ENCODE peak calls at places on chromosomes 5 and 9, in ten cellular contexts. S is fibroblast of mammary gland; K is LHCN-M2; Q is GM23248; Y is GM20000; M is activated CD4-positive, alpha-beta T cell treated with anti-CD3 and anti-CD28 coated beads for 48 hours; T is T-helper 2 cell; U is NCI-H1694 treated with DMSO at 0.1 percent for 48 hours; E is activated naive CD4-positive, alpha-beta T cell treated with anti-CD3 and anti-CD28 coated beads for 36 hours; L is left ventricle myocardium inferior. I is an unnamed sample.

GRCh38 chr5:142827934-142828576 is 57.9 kb downstream of the ARHGAP26 start:
- DNase-seq in S (peak), K (no peak), Q (peak), Y (no peak), M (no peak), T (no peak), U (no peak), E (no peak), L (no peak), I (no peak)

GRCh38 chr9:127263664-127264063 is 910 bp upstream of the GARNL3 start:
- DNase-seq in S (no peak), K (no peak), Q (no peak), Y (no peak), M (no peak), T (no peak), U (peak), E (no peak), L (no peak), I (no peak)

GRCh38 chr5:19625562-19625961 is 362.4 kb downstream of the CDH18 start:
- DNase-seq in S (no peak), K (no peak), Q (no peak), Y (no peak), M (no peak), T (no peak), U (no peak), E (no peak), L (no peak), I (no peak)

GRCh38 chr9:71249729-71250317 is 128.4 kb upstream of the TRPM3 start:
- DNase-seq in S (peak), K (peak), Q (peak), Y (peak), M (no peak), T (no peak), U (peak), E (no peak), L (no peak), I (no peak)

GRCh38 chr5:40958811-40959210 is 49.5 kb downstream of the C7 start:
- DNase-seq in S (no peak), K (no peak), Q (no peak), Y (no peak), M (no peak), T (no peak), U (no peak), E (no peak), L (no peak), I (no peak)

GRCh38 chr9:129879991-129880653 is 44.9 kb downstream of the USP20 start:
- DNase-seq in S (no peak), K (no peak), Q (no peak), Y (no peak), M (no peak), T (no peak), U (no peak), E (no peak), L (no peak), I (no peak)

GRCh38 chr9:135474915-135475314 is 4.7 kb upstream of the PPP1R26 start:
- DNase-seq in S (no peak), K (no peak), Q (peak), Y (no peak), M (peak), T (no peak), U (peak), E (peak), L (no peak), I (no peak)

GRCh38 chr5:139251281-139251687 is 42.3 kb upstream of the MATR3 start:
- DNase-seq in S (peak), K (no peak), Q (no peak), Y (peak), M (peak), T (no peak), U (no peak), E (peak), L (no peak), I (peak)

GRCh38 chr5:174455301-174455700 is 269.1 kb upstream of the MSX2 start:
- DNase-seq in S (no peak), K (no peak), Q (no peak), Y (no peak), M (no peak), T (no peak), U (no peak), E (no peak), L (no peak), I (no peak)

GRCh38 chr9:694499-695154 is 146.9 kb upstream of the DMRT1 start:
- DNase-seq in S (peak), K (peak), Q (peak), Y (no peak), M (no peak), T (no peak), U (no peak), E (no peak), L (peak), I (no peak)

GRCh38 chr5:10250804-10251276 is 760 bp downstream of the CCT5 start:
- DNase-seq in S (peak), K (no peak), Q (peak), Y (peak), M (peak), T (no peak), U (no peak), E (peak), L (no peak), I (no peak)

GRCh38 chr5:133926960-133927615 is 41.3 kb downstream of the C5orf15 start:
- DNase-seq in S (peak), K (no peak), Q (no peak), Y (no peak), M (no peak), T (no peak), U (peak), E (no peak), L (no peak), I (no peak)

GRCh38 chr5:138033916-138034315 is 1.0 kb upstream of the FAM13B start:
- DNase-seq in S (peak), K (peak), Q (peak), Y (no peak), M (no peak), T (no peak), U (no peak), E (no peak), L (no peak), I (no peak)

GRCh38 chr5:71693828-71694427 is 25.1 kb upstream of the CARTPT start:
- DNase-seq in S (no peak), K (no peak), Q (no peak), Y (no peak), M (no peak), T (no peak), U (no peak), E (no peak), L (no peak), I (no peak)

GRCh38 chr5:98975682-98976407 is 47.0 kb upstream of the CHD1 start:
- DNase-seq in S (no peak), K (no peak), Q (no peak), Y (no peak), M (no peak), T (no peak), U (no peak), E (no peak), L (no peak), I (no peak)

GRCh38 chr5:64301566-64301965 is 135.9 kb downstream of the RNF180 start:
- DNase-seq in S (peak), K (peak), Q (no peak), Y (no peak), M (no peak), T (no peak), U (no peak), E (no peak), L (no peak), I (no peak)

GRCh38 chr9:23621924-23622323 is 204.1 kb downstream of the ELAVL2 start:
- DNase-seq in S (no peak), K (no peak), Q (no peak), Y (no peak), M (no peak), T (no peak), U (no peak), E (no peak), L (no peak), I (no peak)

GRCh38 chr5:62605638-62606037 is 27.0 kb downstream of the LRRC70 start:
- DNase-seq in S (no peak), K (no peak), Q (no peak), Y (no peak), M (no peak), T (no peak), U (no peak), E (no peak), L (no peak), I (no peak)

GRCh38 chr9:82584349-82584846 is 478.5 kb downstream of the RASEF start:
- DNase-seq in S (no peak), K (peak), Q (peak), Y (no peak), M (no peak), T (no peak), U (no peak), E (no peak), L (no peak), I (no peak)

GRCh38 chr9:38067611-38067891 is 1.5 kb downstream of the SHB start:
- DNase-seq in S (no peak), K (no peak), Q (peak), Y (no peak), M (no peak), T (no peak), U (no peak), E (no peak), L (peak), I (no peak)

GRCh38 chr9:91433180-91433579 is 9.5 kb upstream of the NFIL3 start:
- DNase-seq in S (peak), K (peak), Q (peak), Y (peak), M (no peak), T (no peak), U (no peak), E (peak), L (no peak), I (no peak)

GRCh38 chr5:59042683-59043082 is 459.8 kb downstream of the RAB3C start:
- DNase-seq in S (peak), K (no peak), Q (peak), Y (no peak), M (peak), T (no peak), U (no peak), E (peak), L (peak), I (no peak)

GRCh38 chr5:76332102-76332501 is 71.0 kb upstream of the IQGAP2 start:
- DNase-seq in S (no peak), K (no peak), Q (no peak), Y (no peak), M (no peak), T (no peak), U (no peak), E (no peak), L (no peak), I (no peak)

GRCh38 chr9:74645007-74645639 is 148.0 kb downstream of the RORB start:
- DNase-seq in S (peak), K (peak), Q (peak), Y (peak), M (no peak), T (no peak), U (no peak), E (no peak), L (no peak), I (no peak)

GRCh38 chr5:111131356-111131755 is 39.2 kb downstream of the WDR36 start:
- DNase-seq in S (no peak), K (no peak), Q (no peak), Y (no peak), M (no peak), T (no peak), U (no peak), E (no peak), L (no peak), I (no peak)

GRCh38 chr9:127224178-127224882 is 40.2 kb upstream of the GARNL3 start:
- DNase-seq in S (peak), K (peak), Q (peak), Y (peak), M (peak), T (peak), U (peak), E (peak), L (peak), I (peak)

GRCh38 chr5:169667896-169668674 is 31.0 kb downstream of the DOCK2 start:
- DNase-seq in S (no peak), K (peak), Q (peak), Y (no peak), M (no peak), T (no peak), U (peak), E (no peak), L (no peak), I (no peak)

GRCh38 chr5:39650234-39650816 is 225.5 kb upstream of the DAB2 start:
- DNase-seq in S (peak), K (peak), Q (no peak), Y (no peak), M (no peak), T (no peak), U (no peak), E (no peak), L (no peak), I (no peak)

GRCh38 chr5:56012281-56012963 is 17.7 kb upstream of the IL6ST start:
- DNase-seq in S (peak), K (no peak), Q (peak), Y (no peak), M (peak), T (no peak), U (no peak), E (peak), L (peak), I (peak)

GRCh38 chr9:91060520-91061343 is 259.1 kb downstream of the SYK start:
- DNase-seq in S (peak), K (peak), Q (peak), Y (no peak), M (no peak), T (no peak), U (no peak), E (no peak), L (no peak), I (no peak)

I was measured in effector memory CD4-positive, alpha-beta T cell.